ENCODE peak calls at places on chromosomes 3 and 15, in seven cellular contexts. K, F, Y, M, D, J and R are unnamed samples.

GRCh38 chr3:105093371-105093770 is 273.3 kb upstream of the ALCAM start:
- DNase-seq in Y (no peak), J (no peak), F (no peak), D (no peak), M (no peak), K (no peak), R (no peak)

GRCh38 chr3:158337007-158337608 is 227.2 kb downstream of the RSRC1 start:
- DNase-seq in D (no peak), J (no peak), Y (no peak), F (no peak), K (no peak), M (no peak), R (no peak)

GRCh38 chr15:97706059-97706458 is 254.4 kb upstream of the ARRDC4 start:
- DNase-seq in Y (no peak), J (no peak), K (no peak), F (no peak), D (no peak), M (no peak), R (peak; percentile 71)

GRCh38 chr3:32973982-32974381 is 22.5 kb downstream of the CCR4 start:
- DNase-seq in F (no peak), D (no peak), Y (no peak), J (no peak), K (no peak), M (no peak), R (no peak)

GRCh38 chr15:76341366-76342045 is 4.9 kb downstream of the ISL2 start:
- DNase-seq in K (no peak), Y (no peak), D (no peak), M (peak; percentile 19), F (no peak), J (peak; percentile 42), R (peak; percentile 43)

GRCh38 chr3:46913644-46914043 is 36.1 kb downstream of the PTH1R start:
- DNase-seq in M (no peak), K (peak; percentile 71), J (no peak), D (peak; percentile 59), F (no peak), Y (peak; percentile 57), R (peak; percentile 69)

GRCh38 chr3:68458646-68459045 is 473.7 kb downstream of the TAFA4 start:
- DNase-seq in M (no peak), D (no peak), F (no peak), J (no peak), Y (no peak), K (no peak), R (no peak)

GRCh38 chr3:71662553-71662952 is 62.6 kb downstream of the EIF4E3 start:
- DNase-seq in K (no peak), J (no peak), D (no peak), F (no peak), M (no peak), Y (no peak), R (no peak)

GRCh38 chr3:49339593-49339946 is 283 bp downstream of the USP4 start:
- DNase-seq in J (peak; percentile 79), D (peak; percentile 32), F (peak; percentile 68), M (peak; percentile 69), Y (peak; percentile 74), K (peak; percentile 70), R (peak; percentile 29)

GRCh38 chr15:31456329-31457060 is 129.9 kb downstream of the KLF13 start:
- DNase-seq in K (no peak), F (no peak), J (no peak), M (no peak), D (no peak), Y (peak; percentile 46), R (no peak)

GRCh38 chr3:107795514-107796094 is 272.8 kb downstream of the BBX start:
- DNase-seq in Y (no peak), K (no peak), D (no peak), F (no peak), M (no peak), J (no peak), R (no peak)

GRCh38 chr3:58308728-58309127 is 2.4 kb downstream of the HTD2 start:
- DNase-seq in M (no peak), D (no peak), K (peak; percentile 68), Y (no peak), J (no peak), F (no peak), R (no peak)

GRCh38 chr15:68177747-68178146 is 27.4 kb downstream of the CALML4 start:
- DNase-seq in Y (no peak), D (no peak), M (no peak), F (no peak), K (no peak), J (no peak), R (no peak)

GRCh38 chr3:80192871-80193270 is 425.1 kb upstream of the ROBO1 start:
- DNase-seq in D (no peak), J (no peak), K (no peak), Y (no peak), F (no peak), M (no peak), R (no peak)

GRCh38 chr3:42529463-42529862 is 27.0 kb downstream of the VIPR1 start:
- DNase-seq in D (no peak), J (no peak), Y (no peak), K (no peak), F (no peak), M (no peak), R (no peak)

GRCh38 chr15:56732881-56733130 is 503 bp downstream of the ZNF280D start:
- DNase-seq in Y (peak; percentile 76), J (no peak), F (no peak), K (no peak), M (no peak), D (peak; percentile 44), R (no peak)

GRCh38 chr3:184491011-184491576 is 70.5 kb upstream of the EPHB3 start:
- DNase-seq in J (peak; percentile 57), D (no peak), F (no peak), K (no peak), M (no peak), Y (no peak), R (no peak)

DNA sequence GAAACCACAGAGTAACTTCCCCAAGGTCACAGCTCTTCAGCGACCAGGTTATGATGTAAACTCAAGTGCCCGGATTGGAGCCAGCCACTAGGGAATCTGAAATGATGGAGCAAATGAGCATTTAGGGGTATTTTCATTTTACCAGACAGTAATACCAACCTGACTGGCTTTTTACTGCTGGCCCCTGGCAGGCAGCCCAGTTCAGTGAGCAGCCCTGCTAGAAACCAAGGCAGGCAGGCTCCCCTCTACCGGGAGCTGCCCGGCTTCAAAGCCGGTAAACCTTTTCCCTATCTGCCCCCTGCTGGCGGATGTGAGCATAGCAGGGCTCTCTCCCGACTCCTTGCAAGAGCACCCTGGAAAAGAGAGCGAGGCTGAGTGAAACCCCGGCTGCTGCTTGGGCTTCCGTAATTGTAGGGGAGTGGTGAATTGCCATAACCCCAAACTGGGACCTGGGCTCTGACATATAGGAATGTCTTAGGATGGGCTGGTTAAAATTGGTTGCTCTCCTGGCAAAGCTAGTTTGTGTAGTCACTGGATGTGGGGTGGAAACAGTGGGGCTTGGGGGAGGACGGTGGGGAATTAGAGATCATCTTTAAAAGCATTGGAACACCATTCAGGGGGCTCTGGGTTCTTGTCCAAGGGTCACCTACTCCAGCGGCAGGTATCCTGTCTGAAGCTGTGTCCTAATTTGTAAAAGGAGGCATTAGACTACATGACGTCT is 98.0 kb upstream of the TNFAIP8L3 start:
- DNase-seq in Y (peak; percentile 92), K (peak; percentile 92), D (peak; percentile 69), M (peak; percentile 76), F (peak; percentile 76), J (peak; percentile 94), R (peak; percentile 91)
- H3K4me3 ChIP-seq in Y (no peak overlapping the region), K (no peak overlapping the region), D (no peak overlapping the region), M (no peak overlapping the region), F (no peak overlapping the region), J (no peak overlapping the region), R (no peak overlapping the region)

DNA sequence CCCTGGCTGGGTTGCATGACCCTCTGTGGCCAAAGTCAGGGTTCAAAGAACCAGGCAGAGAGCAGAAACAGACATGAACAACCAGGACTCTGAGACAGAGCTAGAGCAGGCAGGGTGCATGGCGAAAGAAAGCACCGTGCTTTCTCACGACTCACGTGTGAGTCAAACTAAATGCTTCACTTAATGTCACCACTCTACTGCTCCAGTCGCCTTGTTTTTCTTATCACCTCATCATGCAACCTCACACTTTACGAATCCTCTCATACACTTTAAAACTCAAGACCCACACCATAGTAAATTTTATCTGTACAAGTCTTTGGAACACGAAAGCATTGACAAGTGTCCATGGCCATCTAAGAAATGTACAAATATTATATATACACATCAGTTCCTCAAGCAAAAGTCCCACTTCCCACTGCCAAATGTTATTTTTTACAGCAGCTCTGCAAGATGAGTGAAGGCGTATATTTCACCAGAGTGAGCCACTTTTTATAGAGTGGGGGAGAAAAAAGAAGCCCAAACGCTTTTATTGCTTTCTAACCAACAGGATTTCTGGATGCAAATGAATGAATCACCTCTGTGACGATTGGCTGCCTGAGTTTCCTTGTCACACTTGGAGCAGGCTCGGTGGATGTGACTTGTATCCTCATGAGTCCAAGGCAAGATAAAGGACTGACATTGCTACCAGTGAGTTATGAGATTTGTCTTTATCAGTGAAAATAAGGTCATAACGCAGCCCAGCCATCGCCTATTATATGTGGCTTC is 16.0 kb upstream of the MEGF11 start:
- DNase-seq in Y (no peak), F (peak; percentile 56), J (peak; percentile 45), D (no peak), M (no peak), K (no peak), R (peak; percentile 40)
- TF ChIP-seq POLR2AphosphoS5 in Y (no peak), F (no peak), J (no peak), D (no peak), M (no peak), K (no peak), R (no peak)

DNA sequence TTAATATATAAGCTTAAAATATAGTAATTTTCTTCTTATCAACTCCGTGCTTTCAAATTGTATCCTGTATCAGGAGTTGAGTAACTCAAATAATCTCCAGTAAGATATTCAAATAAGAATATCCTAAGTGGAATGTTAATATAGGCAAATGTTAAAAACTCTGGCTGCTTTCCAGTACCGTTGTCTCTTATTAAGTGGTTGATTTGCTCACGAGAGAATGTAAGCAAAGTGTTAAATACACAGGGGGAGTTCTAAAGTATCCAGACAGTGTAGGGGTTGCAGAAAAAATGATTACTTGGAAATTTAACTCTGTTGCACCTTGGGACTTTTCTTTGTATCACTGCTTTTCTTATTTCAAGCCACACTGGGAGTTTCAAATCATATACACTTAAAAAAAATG is 478.9 kb upstream of the TBL1XR1 start:
- DNase-seq in M (no peak), K (no peak), Y (no peak), D (no peak), J (no peak), F (no peak), R (no peak)
- H3K4me3 ChIP-seq in M (no peak overlapping the region), K (no peak overlapping the region), Y (no peak overlapping the region), D (no peak overlapping the region), J (no peak overlapping the region), F (no peak overlapping the region), R (no peak overlapping the region)

DNA sequence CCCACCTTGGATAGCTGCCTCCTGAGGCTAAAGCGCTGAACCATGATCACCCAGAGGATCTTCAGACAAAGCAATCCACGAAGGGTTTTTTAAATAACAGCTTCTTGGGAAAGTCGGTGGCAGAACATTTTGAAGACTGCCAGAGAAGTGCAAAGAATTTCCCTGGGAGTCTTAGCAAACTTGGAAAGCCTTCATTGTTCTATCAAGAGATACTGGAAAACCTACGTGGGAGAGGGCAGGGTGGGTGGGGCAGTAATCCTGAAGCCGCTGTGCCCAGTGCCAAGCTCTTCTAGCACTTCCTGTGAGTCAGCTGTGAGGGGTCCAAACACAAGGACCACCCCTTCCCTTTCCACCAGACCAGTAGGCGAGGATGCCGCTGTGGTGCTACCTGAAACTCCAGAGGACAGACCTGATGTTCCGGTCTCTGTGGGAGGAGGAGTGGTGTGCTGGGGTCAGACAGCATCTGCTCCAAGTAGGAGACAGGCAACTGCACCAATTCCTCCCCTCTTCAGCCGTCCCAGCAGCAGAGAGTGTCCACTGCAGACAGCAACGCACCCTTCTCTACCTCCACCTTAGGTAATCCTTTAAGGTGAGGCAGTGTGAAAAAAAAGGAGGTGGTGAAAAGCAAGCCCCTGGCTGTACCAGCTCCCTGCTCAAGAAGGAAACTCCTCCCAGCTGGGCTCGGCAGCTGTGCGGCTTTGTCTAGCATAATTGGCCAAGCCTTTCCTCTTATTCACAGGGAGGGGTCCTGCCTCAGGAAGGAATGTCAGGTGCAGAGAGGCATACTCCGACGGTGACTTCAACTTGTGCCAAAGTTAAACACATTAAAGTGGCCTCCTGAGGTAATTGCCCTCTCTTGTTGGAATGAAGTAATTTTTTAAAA is 99.0 kb downstream of the TMCC1 start:
- DNase-seq in K (peak; percentile 63), J (peak; percentile 92), D (peak; percentile 65), Y (peak; percentile 67), F (no peak), M (peak; percentile 14), R (peak; percentile 61)
- TF ChIP-seq POLR2AphosphoS5 in K (no peak), J (no peak), D (no peak), Y (no peak), F (no peak), M (no peak), R (no peak)